ENCODE peak calls at places on chromosomes 11 and 22, in five cellular contexts. One of them, this sample, is unnamed.

GRCh38 chr22:47710135-47710534 is 947.7 kb downstream of the TBC1D22A start:
- DNase-seq in PC-9: no peak
- DNase-seq in upper lobe of left lung: no peak
- DNase-seq in tibial artery: no peak
- DNase-seq in cardiac muscle cell: no peak
- DNase-seq in this sample: no peak

GRCh38 chr22:23801238-23801821 is 14.6 kb downstream of the SMARCB1 start:
- DNase-seq in PC-9: no peak
- DNase-seq in upper lobe of left lung: no peak
- DNase-seq in tibial artery: no peak
- DNase-seq in cardiac muscle cell: no peak
- DNase-seq in this sample: no peak

GRCh38 chr11:101721270-101721669 is 137.5 kb upstream of the TRPC6 start:
- DNase-seq in PC-9: no peak
- DNase-seq in upper lobe of left lung: no peak
- DNase-seq in tibial artery: no peak
- DNase-seq in cardiac muscle cell: no peak
- DNase-seq in this sample: peak

GRCh38 chr11:78268516-78269410 is 80.0 kb downstream of the USP35 start:
- DNase-seq in PC-9: no peak
- DNase-seq in upper lobe of left lung: no peak
- DNase-seq in tibial artery: peak
- DNase-seq in cardiac muscle cell: peak
- DNase-seq in this sample: no peak

GRCh38 chr11:1346669-1347390 is 37.4 kb upstream of the TOLLIP start:
- DNase-seq in PC-9: no peak
- DNase-seq in upper lobe of left lung: no peak
- DNase-seq in tibial artery: no peak
- DNase-seq in cardiac muscle cell: no peak
- DNase-seq in this sample: no peak

GRCh38 chr11:108561535-108561991 is 32.0 kb downstream of the EXPH5 start:
- DNase-seq in PC-9: no peak
- DNase-seq in upper lobe of left lung: no peak
- DNase-seq in tibial artery: no peak
- DNase-seq in cardiac muscle cell: peak
- DNase-seq in this sample: no peak

GRCh38 chr11:116871248-116871647 is 33.8 kb upstream of the APOA1 start:
- DNase-seq in PC-9: peak
- DNase-seq in upper lobe of left lung: no peak
- DNase-seq in tibial artery: no peak
- DNase-seq in cardiac muscle cell: peak
- DNase-seq in this sample: peak

GRCh38 chr11:85096939-85097338 is 530.2 kb downstream of the DLG2 start:
- DNase-seq in PC-9: no peak
- DNase-seq in upper lobe of left lung: no peak
- DNase-seq in tibial artery: no peak
- DNase-seq in cardiac muscle cell: no peak
- DNase-seq in this sample: no peak

GRCh38 chr22:30889268-30889995 is 79.1 kb downstream of the MORC2 start:
- DNase-seq in PC-9: no peak
- DNase-seq in upper lobe of left lung: no peak
- DNase-seq in tibial artery: peak
- DNase-seq in cardiac muscle cell: no peak
- DNase-seq in this sample: no peak

GRCh38 chr22:50694099-50694498 is 21.5 kb downstream of the SHANK3 start:
- DNase-seq in PC-9: no peak
- DNase-seq in upper lobe of left lung: no peak
- DNase-seq in tibial artery: no peak
- DNase-seq in cardiac muscle cell: peak
- DNase-seq in this sample: no peak

GRCh38 chr11:44938066-44938691 is 12.5 kb downstream of the TP53I11 start:
- DNase-seq in PC-9: no peak
- DNase-seq in upper lobe of left lung: no peak
- DNase-seq in tibial artery: no peak
- DNase-seq in cardiac muscle cell: no peak
- DNase-seq in this sample: no peak

GRCh38 chr11:65454696-65455456 is 32.3 kb downstream of the NEAT1 start:
- DNase-seq in PC-9: peak
- DNase-seq in upper lobe of left lung: peak
- DNase-seq in tibial artery: peak
- DNase-seq in cardiac muscle cell: peak
- DNase-seq in this sample: no peak

GRCh38 chr11:130999086-130999485 is 82.8 kb upstream of the SNX19 start:
- DNase-seq in PC-9: no peak
- DNase-seq in upper lobe of left lung: no peak
- DNase-seq in tibial artery: no peak
- DNase-seq in cardiac muscle cell: peak
- DNase-seq in this sample: peak

GRCh38 chr11:121721961-121722360 is 269.2 kb upstream of the SORL1-AS1 start:
- DNase-seq in PC-9: no peak
- DNase-seq in upper lobe of left lung: no peak
- DNase-seq in tibial artery: no peak
- DNase-seq in cardiac muscle cell: no peak
- DNase-seq in this sample: no peak

GRCh38 chr11:44950625-44951472 is at the start of gene TP53I11:
- DNase-seq in PC-9: no peak
- DNase-seq in upper lobe of left lung: peak
- DNase-seq in tibial artery: peak
- DNase-seq in cardiac muscle cell: peak
- DNase-seq in this sample: no peak

GRCh38 chr22:22616636-22617035 is 27.8 kb upstream of the GGTLC2 start:
- DNase-seq in PC-9: no peak
- DNase-seq in upper lobe of left lung: no peak
- DNase-seq in tibial artery: no peak
- DNase-seq in cardiac muscle cell: no peak
- DNase-seq in this sample: peak

GRCh38 chr22:30290679-30291333 is 1.5 kb upstream of the CASTOR1 start:
- DNase-seq in PC-9: peak
- DNase-seq in upper lobe of left lung: no peak
- DNase-seq in tibial artery: peak
- DNase-seq in cardiac muscle cell: peak
- DNase-seq in this sample: no peak

GRCh38 chr11:65814131-65814959 is 19.4 kb upstream of the SNX32 start:
- DNase-seq in PC-9: no peak
- DNase-seq in upper lobe of left lung: no peak
- DNase-seq in tibial artery: no peak
- DNase-seq in cardiac muscle cell: peak
- DNase-seq in this sample: peak

GRCh38 chr22:39149915-39150847 is 2.3 kb downstream of the CBX7 start:
- DNase-seq in PC-9: no peak
- DNase-seq in upper lobe of left lung: no peak
- DNase-seq in tibial artery: peak
- DNase-seq in cardiac muscle cell: no peak
- DNase-seq in this sample: no peak

GRCh38 chr22:50192825-50193204 is 7.1 kb downstream of the TRABD start:
- DNase-seq in PC-9: no peak
- DNase-seq in upper lobe of left lung: peak
- DNase-seq in tibial artery: no peak
- DNase-seq in cardiac muscle cell: no peak
- DNase-seq in this sample: no peak

GRCh38 chr22:25120093-25120561 is 79.5 kb upstream of the CRYBB3 start:
- DNase-seq in PC-9: peak
- DNase-seq in upper lobe of left lung: no peak
- DNase-seq in tibial artery: no peak
- DNase-seq in cardiac muscle cell: peak
- DNase-seq in this sample: peak

GRCh38 chr22:22825213-22825593 is 62.4 kb upstream of the IGLL5 start:
- DNase-seq in PC-9: no peak
- DNase-seq in upper lobe of left lung: no peak
- DNase-seq in tibial artery: no peak
- DNase-seq in cardiac muscle cell: no peak
- DNase-seq in this sample: no peak

GRCh38 chr11:84316866-84317560 is 1030.8 kb upstream of the CCDC90B start:
- DNase-seq in PC-9: no peak
- DNase-seq in upper lobe of left lung: peak
- DNase-seq in tibial artery: no peak
- DNase-seq in cardiac muscle cell: peak
- DNase-seq in this sample: no peak

GRCh38 chr11:75063732-75064314 is 32.9 kb downstream of the OR2AT4 start:
- DNase-seq in PC-9: no peak
- DNase-seq in upper lobe of left lung: no peak
- DNase-seq in tibial artery: no peak
- DNase-seq in cardiac muscle cell: no peak
- DNase-seq in this sample: no peak

GRCh38 chr11:130371004-130371590 is 56.4 kb upstream of the ZBTB44 start:
- DNase-seq in PC-9: no peak
- DNase-seq in upper lobe of left lung: no peak
- DNase-seq in tibial artery: no peak
- DNase-seq in cardiac muscle cell: no peak
- DNase-seq in this sample: no peak

GRCh38 chr11:97667057-97667456 is 1277.2 kb downstream of the JRKL start:
- DNase-seq in PC-9: no peak
- DNase-seq in upper lobe of left lung: peak
- DNase-seq in tibial artery: no peak
- DNase-seq in cardiac muscle cell: no peak
- DNase-seq in this sample: no peak

GRCh38 chr22:49626361-49627216 is 201.1 kb downstream of the BRD1 start:
- DNase-seq in PC-9: no peak
- DNase-seq in upper lobe of left lung: peak
- DNase-seq in tibial artery: no peak
- DNase-seq in cardiac muscle cell: no peak
- DNase-seq in this sample: no peak

GRCh38 chr22:45867906-45868555 is 108.9 kb downstream of the WNT7B start:
- DNase-seq in PC-9: no peak
- DNase-seq in upper lobe of left lung: peak
- DNase-seq in tibial artery: no peak
- DNase-seq in cardiac muscle cell: no peak
- DNase-seq in this sample: no peak

GRCh38 chr11:3086671-3087150 is 29.5 kb upstream of the CARS1 start:
- DNase-seq in PC-9: no peak
- DNase-seq in upper lobe of left lung: peak
- DNase-seq in tibial artery: no peak
- DNase-seq in cardiac muscle cell: no peak
- DNase-seq in this sample: no peak

DNA sequence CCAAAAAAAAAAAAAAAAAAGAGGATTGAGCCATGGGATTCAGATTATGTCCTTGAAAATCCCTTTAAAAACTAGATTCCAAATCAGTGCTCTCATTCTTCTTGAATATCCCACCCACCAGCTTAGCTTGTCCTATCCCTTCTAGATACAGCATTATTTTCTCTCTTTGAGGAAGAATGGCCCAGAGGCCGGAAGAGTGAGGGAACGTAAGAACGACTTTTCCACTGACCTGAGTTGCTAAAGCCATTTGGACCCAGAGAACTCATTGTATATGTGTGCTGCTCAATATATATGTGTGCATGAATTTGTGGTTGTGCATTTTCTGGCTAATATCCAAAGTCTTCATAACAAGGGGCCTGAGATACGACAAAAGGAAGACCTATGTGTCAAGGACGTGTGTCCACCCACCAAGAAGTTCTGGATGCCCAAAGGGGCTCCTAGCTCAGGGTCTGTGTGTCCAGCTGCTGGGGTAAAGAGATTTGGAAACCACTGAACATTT is 35.0 kb upstream of the CREB3L1 start:
- DNase-seq in PC-9: no peak
- DNase-seq in upper lobe of left lung: no peak
- DNase-seq in tibial artery: no peak
- DNase-seq in cardiac muscle cell: no peak
- DNase-seq in this sample: no peak
- H3K27ac ChIP-seq in PC-9: peak
- H3K27ac ChIP-seq in upper lobe of left lung: peak
- H3K27ac ChIP-seq in tibial artery: peak
- H3K27ac ChIP-seq in cardiac muscle cell: peak
- H3K27ac ChIP-seq in this sample: peak

GRCh38 chr11:7905961-7906429 is 25.1 kb downstream of the OR10A6 start:
- DNase-seq in PC-9: peak
- DNase-seq in upper lobe of left lung: no peak
- DNase-seq in tibial artery: no peak
- DNase-seq in cardiac muscle cell: no peak
- DNase-seq in this sample: no peak

GRCh38 chr11:7903940-7904339 is 27.1 kb downstream of the OR10A6 start:
- DNase-seq in PC-9: no peak
- DNase-seq in upper lobe of left lung: no peak
- DNase-seq in tibial artery: no peak
- DNase-seq in cardiac muscle cell: no peak
- DNase-seq in this sample: no peak

GRCh38 chr11:7906481-7906880 is 24.6 kb downstream of the OR10A6 start:
- DNase-seq in PC-9: no peak
- DNase-seq in upper lobe of left lung: peak
- DNase-seq in tibial artery: no peak
- DNase-seq in cardiac muscle cell: no peak
- DNase-seq in this sample: no peak

GRCh38 chr11:7905549-7905948 is 25.5 kb downstream of the OR10A6 start:
- DNase-seq in PC-9: no peak
- DNase-seq in upper lobe of left lung: no peak
- DNase-seq in tibial artery: no peak
- DNase-seq in cardiac muscle cell: no peak
- DNase-seq in this sample: no peak

GRCh38 chr11:7904910-7905309 is 26.2 kb downstream of the OR10A6 start:
- DNase-seq in PC-9: no peak
- DNase-seq in upper lobe of left lung: no peak
- DNase-seq in tibial artery: no peak
- DNase-seq in cardiac muscle cell: no peak
- DNase-seq in this sample: no peak
- H3K27ac ChIP-seq in PC-9: peak
- H3K27ac ChIP-seq in upper lobe of left lung: peak
- H3K27ac ChIP-seq in tibial artery: no peak
- H3K27ac ChIP-seq in cardiac muscle cell: no peak
- H3K27ac ChIP-seq in this sample: peak

GRCh38 chr11:57674251-57674650 is 6.3 kb downstream of the ZDHHC5 start:
- DNase-seq in PC-9: no peak
- DNase-seq in upper lobe of left lung: no peak
- DNase-seq in tibial artery: no peak
- DNase-seq in cardiac muscle cell: no peak
- DNase-seq in this sample: no peak
- H3K27ac ChIP-seq in PC-9: peak
- H3K27ac ChIP-seq in upper lobe of left lung: no peak
- H3K27ac ChIP-seq in tibial artery: no peak
- H3K27ac ChIP-seq in cardiac muscle cell: no peak
- H3K27ac ChIP-seq in this sample: peak

DNA sequence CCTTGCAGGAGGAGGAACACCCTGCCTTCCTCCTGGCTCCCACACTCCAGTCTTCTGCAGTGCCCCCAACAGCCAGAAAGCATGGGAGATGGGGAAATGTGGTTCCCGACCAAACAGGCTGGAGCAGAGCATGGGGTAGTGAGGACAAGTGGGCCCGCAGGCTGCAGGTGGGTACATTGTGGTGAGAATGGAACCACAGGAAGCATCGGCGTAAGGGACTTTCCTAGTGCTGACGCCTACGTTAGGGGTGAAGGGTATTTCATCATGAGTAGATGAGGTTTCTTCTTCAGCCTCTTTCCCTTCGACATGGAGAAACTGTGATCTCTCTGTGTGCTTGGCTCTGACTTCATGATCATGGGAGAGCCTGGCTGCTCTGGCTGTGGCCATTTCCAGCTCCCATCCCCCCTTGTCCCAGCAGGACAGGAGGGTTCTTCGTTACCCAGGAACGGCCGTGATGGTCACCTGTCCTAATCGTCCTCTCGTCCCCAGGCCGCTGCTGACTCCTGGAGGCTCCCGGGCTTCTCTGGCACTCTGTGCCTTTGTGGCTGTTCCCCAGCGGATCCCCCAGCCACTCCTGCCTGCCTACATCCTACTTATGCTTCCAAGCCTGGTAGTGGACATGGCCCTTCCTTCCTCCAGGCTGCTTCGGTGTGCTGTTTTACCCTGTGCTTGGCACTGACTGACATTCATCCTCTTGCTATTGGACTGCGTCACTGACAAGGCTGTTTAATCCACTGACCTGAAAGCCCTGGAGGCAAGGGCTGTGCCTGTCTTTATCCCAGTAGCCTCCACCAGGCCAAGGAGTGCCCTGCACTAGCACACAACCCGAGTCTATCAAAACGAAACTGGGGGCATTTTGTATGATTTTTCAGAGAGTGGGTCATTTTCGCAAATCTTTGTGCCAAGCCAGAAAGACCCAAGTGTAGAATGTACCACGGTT is 65.2 kb upstream of the CECR2 start:
- DNase-seq in PC-9: no peak
- DNase-seq in upper lobe of left lung: peak
- DNase-seq in tibial artery: no peak
- DNase-seq in cardiac muscle cell: no peak
- DNase-seq in this sample: no peak
- H3K27ac ChIP-seq in PC-9: no peak
- H3K27ac ChIP-seq in upper lobe of left lung: no peak
- H3K27ac ChIP-seq in tibial artery: no peak
- H3K27ac ChIP-seq in cardiac muscle cell: no peak
- H3K27ac ChIP-seq in this sample: no peak

This sample was measured in epithelial cell of prostate.